ENCODE peak calls at places on chromosomes 12 and 14, in five cellular contexts. W, U, K, L and F are unnamed samples.

GRCh38 chr14:32363761-32364160 is 34.7 kb downstream of the AKAP6 start:
- DNase-seq in W (no peak), U (no peak), K (no peak), L (no peak), F (no peak)

GRCh38 chr14:78633747-78634146 is 463.6 kb downstream of the NRXN3 start:
- DNase-seq in W (no peak), U (no peak), K (no peak), L (no peak), F (no peak)

GRCh38 chr14:37325332-37325731 is 127.6 kb downstream of the MIPOL1 start:
- DNase-seq in W (no peak), U (no peak), K (no peak), L (no peak), F (no peak)

GRCh38 chr12:24780969-24781368 is 167.9 kb downstream of the BCAT1 start:
- DNase-seq in W (no peak), U (no peak), K (no peak), L (no peak), F (no peak)

GRCh38 chr14:77260199-77260598 is 10.8 kb downstream of the NGB start:
- DNase-seq in W (no peak), U (no peak), K (no peak), L (no peak), F (no peak)

GRCh38 chr12:65487679-65488078 is 209.2 kb downstream of the MSRB3 start:
- DNase-seq in W (no peak), U (no peak), K (no peak), L (no peak), F (no peak)

GRCh38 chr14:103074699-103075341 is 9.2 kb upstream of the LBHD2 start:
- DNase-seq in W (peak; percentile 74), U (peak; percentile 94), K (peak; percentile 70), L (peak; percentile 77), F (no peak)

GRCh38 chr14:22538671-22539228 is 50.3 kb downstream of the DAD1 start:
- DNase-seq in W (no peak), U (no peak), K (no peak), L (no peak), F (no peak)

GRCh38 chr12:6466184-6466573 is 4.3 kb downstream of the VAMP1 start:
- DNase-seq in W (no peak), U (no peak), K (no peak), L (no peak), F (no peak)

GRCh38 chr12:116454076-116454475 is 105.1 kb upstream of the MAP1LC3B2 start:
- DNase-seq in W (no peak), U (no peak), K (no peak), L (no peak), F (no peak)

GRCh38 chr14:79043194-79043889 is 873.2 kb downstream of the NRXN3 start:
- DNase-seq in W (no peak), U (no peak), K (no peak), L (no peak), F (no peak)

GRCh38 chr12:19683178-19683927 is 244.1 kb downstream of the AEBP2 start:
- DNase-seq in W (no peak), U (no peak), K (peak; percentile 3), L (no peak), F (no peak)

GRCh38 chr12:80032967-80033366 is 66.4 kb upstream of the OTOGL start:
- DNase-seq in W (no peak), U (no peak), K (no peak), L (no peak), F (no peak)

GRCh38 chr14:71710001-71710400 is 222.2 kb upstream of the RGS6 start:
- DNase-seq in W (no peak), U (no peak), K (no peak), L (no peak), F (no peak)

GRCh38 chr12:68332726-68333630 is 816 bp upstream of the MDM1 start:
- DNase-seq in W (no peak), U (no peak), K (no peak), L (no peak), F (no peak)

GRCh38 chr14:75646762-75647161 is 13.9 kb downstream of the ERG28 start:
- DNase-seq in W (no peak), U (no peak), K (peak; percentile 40), L (no peak), F (no peak)

GRCh38 chr14:28321475-28322244 is 444.9 kb upstream of the FOXG1 start:
- DNase-seq in W (no peak), U (no peak), K (no peak), L (no peak), F (no peak)

GRCh38 chr14:61839452-61839851 is 77.2 kb downstream of the SNAPC1 start:
- DNase-seq in W (no peak), U (no peak), K (no peak), L (no peak), F (no peak)

GRCh38 chr12:107759410-107759809 is 1.5 kb downstream of the PRDM4 start:
- DNase-seq in W (no peak), U (no peak), K (peak; percentile 23), L (peak; percentile 53), F (no peak)

GRCh38 chr12:28184378-28184777 is 5.9 kb upstream of the CCDC91 start:
- DNase-seq in W (no peak), U (no peak), K (no peak), L (no peak), F (no peak)

GRCh38 chr14:53921027-53921426 is 35.6 kb downstream of the BMP4 start:
- DNase-seq in W (no peak), U (no peak), K (no peak), L (no peak), F (no peak)

GRCh38 chr12:16658699-16659098 is 52.7 kb upstream of the LMO3 start:
- DNase-seq in W (no peak), U (no peak), K (no peak), L (no peak), F (no peak)

GRCh38 chr12:52837341-52837741 is 3.2 kb upstream of the KRT79 start:
- DNase-seq in W (no peak), U (no peak), K (no peak), L (no peak), F (no peak)

GRCh38 chr12:130641571-130642184 is 74.4 kb downstream of the RIMBP2 start:
- DNase-seq in W (no peak), U (peak; percentile 25), K (no peak), L (no peak), F (no peak)

GRCh38 chr12:16531623-16532022 is 74.3 kb downstream of the LMO3 start:
- DNase-seq in W (peak; percentile 36), U (no peak), K (no peak), L (peak; percentile 8), F (no peak)

GRCh38 chr12:89497467-89497866 is 27.1 kb downstream of the GALNT4 start:
- DNase-seq in W (no peak), U (no peak), K (no peak), L (no peak), F (no peak)

GRCh38 chr14:39841088-39841487 is 408.9 kb upstream of the FBXO33 start:
- DNase-seq in W (no peak), U (no peak), K (no peak), L (no peak), F (no peak)

GRCh38 chr14:22314183-22314820 is 274.7 kb downstream of the DAD1 start:
- DNase-seq in W (no peak), U (no peak), K (peak; percentile 82), L (no peak), F (peak; percentile 28)

GRCh38 chr12:104886418-104887401 is 71.4 kb downstream of the SLC41A2 start:
- DNase-seq in W (no peak), U (no peak), K (no peak), L (no peak), F (no peak)

GRCh38 chr12:95607642-95608041 is 56.4 kb upstream of the USP44 start:
- DNase-seq in W (no peak), U (no peak), K (peak; percentile 18), L (no peak), F (no peak)

GRCh38 chr12:95605087-95605486 is 53.8 kb upstream of the USP44 start:
- DNase-seq in W (no peak), U (no peak), K (no peak), L (no peak), F (no peak)

GRCh38 chr12:95601626-95602025 is 50.4 kb upstream of the USP44 start:
- DNase-seq in W (no peak), U (no peak), K (no peak), L (no peak), F (no peak)

GRCh38 chr12:95608252-95609033 is 57.2 kb upstream of the USP44 start:
- DNase-seq in W (peak; percentile 85), U (peak; percentile 76), K (peak; percentile 28), L (no peak), F (no peak)

GRCh38 chr12:95605875-95606274 is 54.6 kb upstream of the USP44 start:
- DNase-seq in W (no peak), U (no peak), K (peak; percentile 20), L (no peak), F (no peak)
- TF ChIP-seq POLR2AphosphoS5 in W (no peak), U (no peak), K (no peak), L (no peak), F (no peak)

DNA sequence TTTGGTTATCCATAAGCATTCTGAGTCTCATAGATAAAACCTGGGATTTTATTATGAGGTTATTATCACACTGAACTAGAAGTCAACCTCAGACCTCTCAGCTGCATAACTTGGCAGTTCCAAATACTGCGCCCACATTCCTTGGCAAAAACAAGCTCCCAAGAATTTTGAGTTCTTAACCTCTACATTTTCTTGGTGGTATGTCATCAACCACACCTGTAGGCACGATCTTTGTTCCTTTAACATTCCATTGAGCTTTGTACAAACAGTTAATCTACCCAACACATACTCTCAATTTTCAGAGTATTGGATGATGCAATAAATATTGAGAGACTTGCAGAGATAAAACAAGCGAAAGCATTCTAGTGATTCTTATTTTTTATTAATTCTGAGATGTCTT is 371.8 kb upstream of the PRICKLE1 start:
- DNase-seq in W (no peak), U (no peak), K (peak; percentile 35), L (no peak), F (no peak)
- TF ChIP-seq POLR2AphosphoS5 in W (no peak), U (no peak), K (no peak), L (no peak), F (no peak)

DNA sequence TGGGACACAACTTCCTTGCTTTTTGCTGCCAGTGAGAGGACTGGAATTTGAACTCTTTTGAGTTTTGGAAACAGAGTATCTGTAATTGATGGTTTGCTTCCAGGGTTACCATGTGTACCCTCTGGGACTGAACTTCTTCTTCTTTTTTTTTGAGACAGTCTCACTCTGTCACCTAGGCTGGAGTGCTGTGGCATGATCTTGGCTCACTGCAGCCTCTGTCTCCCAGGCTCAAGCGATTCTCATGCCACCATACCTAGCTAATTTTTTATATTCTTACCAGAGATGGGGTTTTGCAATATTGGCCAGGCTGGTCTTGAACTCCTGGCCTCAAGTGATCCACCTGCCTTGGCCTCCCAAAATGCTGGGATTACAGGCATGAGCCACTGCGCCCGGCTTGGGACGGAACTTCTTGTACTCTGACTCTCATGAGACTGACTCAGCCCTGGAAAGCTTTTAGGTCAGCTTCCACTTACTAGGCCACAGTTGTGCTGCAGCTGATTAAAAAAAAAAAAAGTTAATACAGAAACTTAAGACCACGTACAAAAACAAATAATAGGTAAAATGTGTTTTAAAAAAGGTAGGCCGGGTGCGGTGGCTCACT is 15.8 kb downstream of the SEL1L start:
- DNase-seq in W (no peak), U (no peak), K (peak; percentile 66), L (peak; percentile 30), F (no peak)
- TF ChIP-seq POLR2AphosphoS5 in W (no peak), U (no peak), K (no peak), L (no peak), F (no peak)

DNA sequence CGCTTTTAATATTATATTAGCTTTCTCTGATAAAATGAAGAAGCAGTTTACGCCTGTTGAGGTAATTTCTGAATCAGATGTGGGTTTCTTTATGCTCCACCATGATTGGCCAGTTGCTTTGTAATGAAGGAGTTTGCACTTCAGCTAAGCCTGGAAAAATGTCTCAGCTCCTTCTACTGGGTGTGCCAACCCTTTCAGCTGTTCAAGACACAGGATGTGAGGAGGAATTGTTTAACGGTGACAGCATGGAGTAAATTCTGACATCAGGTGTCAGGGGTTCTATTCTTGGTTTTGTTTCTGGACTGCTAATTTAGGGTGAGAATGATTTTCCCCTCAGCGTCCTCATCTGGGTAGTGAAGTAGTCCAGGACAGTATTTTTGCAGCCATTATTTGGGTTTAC is 43.5 kb downstream of the FLRT2 start:
- DNase-seq in W (no peak), U (no peak), K (no peak), L (no peak), F (no peak)
- TF ChIP-seq POLR2AphosphoS5 in W (no peak), U (no peak), K (no peak), L (no peak), F (no peak)